ENCODE peak calls at places on chromosome 13, in four cellular contexts. One of them, this sample, is unnamed.

GRCh38 chr13:24381539-24382265 is 72.3 kb downstream of the C1QTNF9 start:
- ATAC-seq in heart right ventricle: no peak
- ATAC-seq in DND-41: no peak
- ATAC-seq in CD4-positive, CD25-positive, alpha-beta regulatory T cell: no peak
- ATAC-seq in this sample: peak

GRCh38 chr13:106484755-106485193 is 50.7 kb downstream of the EFNB2 start:
- ATAC-seq in heart right ventricle: peak
- ATAC-seq in DND-41: no peak
- ATAC-seq in CD4-positive, CD25-positive, alpha-beta regulatory T cell: no peak
- ATAC-seq in this sample: no peak

GRCh38 chr13:97781891-97782305 is 171.6 kb upstream of the IPO5 start:
- ATAC-seq in heart right ventricle: no peak
- ATAC-seq in DND-41: no peak
- ATAC-seq in CD4-positive, CD25-positive, alpha-beta regulatory T cell: no peak
- ATAC-seq in this sample: no peak

GRCh38 chr13:105984236-105984635 is 551.2 kb downstream of the EFNB2 start:
- ATAC-seq in heart right ventricle: no peak
- ATAC-seq in DND-41: no peak
- ATAC-seq in CD4-positive, CD25-positive, alpha-beta regulatory T cell: no peak
- ATAC-seq in this sample: no peak

GRCh38 chr13:27038323-27038722 is 133.3 kb downstream of the USP12 start:
- ATAC-seq in heart right ventricle: no peak
- ATAC-seq in DND-41: no peak
- ATAC-seq in CD4-positive, CD25-positive, alpha-beta regulatory T cell: no peak
- ATAC-seq in this sample: no peak

GRCh38 chr13:67374391-67374790 is 144.3 kb upstream of the PCDH9 start:
- ATAC-seq in heart right ventricle: no peak
- ATAC-seq in DND-41: no peak
- ATAC-seq in CD4-positive, CD25-positive, alpha-beta regulatory T cell: no peak
- ATAC-seq in this sample: no peak

GRCh38 chr13:45034342-45034741 is 45.0 kb downstream of the GPALPP1 start:
- ATAC-seq in heart right ventricle: no peak
- ATAC-seq in DND-41: no peak
- ATAC-seq in CD4-positive, CD25-positive, alpha-beta regulatory T cell: no peak
- ATAC-seq in this sample: no peak

GRCh38 chr13:114024603-114025431 is 50.9 kb upstream of the C13orf46 start:
- ATAC-seq in heart right ventricle: no peak
- ATAC-seq in DND-41: no peak
- ATAC-seq in CD4-positive, CD25-positive, alpha-beta regulatory T cell: peak
- ATAC-seq in this sample: peak

GRCh38 chr13:89746554-89746953 is 1600.9 kb upstream of the MIR17HG start:
- ATAC-seq in heart right ventricle: no peak
- ATAC-seq in DND-41: no peak
- ATAC-seq in CD4-positive, CD25-positive, alpha-beta regulatory T cell: no peak
- ATAC-seq in this sample: no peak

GRCh38 chr13:97621631-97622030 is 187.7 kb downstream of the RAP2A start:
- ATAC-seq in heart right ventricle: no peak
- ATAC-seq in DND-41: no peak
- ATAC-seq in CD4-positive, CD25-positive, alpha-beta regulatory T cell: no peak
- ATAC-seq in this sample: peak

GRCh38 chr13:29902632-29903305 is 52.4 kb upstream of the UBL3 start:
- ATAC-seq in heart right ventricle: no peak
- ATAC-seq in DND-41: no peak
- ATAC-seq in CD4-positive, CD25-positive, alpha-beta regulatory T cell: no peak
- ATAC-seq in this sample: no peak

GRCh38 chr13:31045621-31046081 is 113.2 kb downstream of the TEX26 start:
- ATAC-seq in heart right ventricle: peak
- ATAC-seq in DND-41: peak
- ATAC-seq in CD4-positive, CD25-positive, alpha-beta regulatory T cell: peak
- ATAC-seq in this sample: peak

GRCh38 chr13:97344250-97345175 is 89.5 kb upstream of the RAP2A start:
- ATAC-seq in heart right ventricle: peak
- ATAC-seq in DND-41: peak
- ATAC-seq in CD4-positive, CD25-positive, alpha-beta regulatory T cell: no peak
- ATAC-seq in this sample: peak

GRCh38 chr13:62512194-62513141 is 1096.8 kb upstream of the PCDH20 start:
- ATAC-seq in heart right ventricle: no peak
- ATAC-seq in DND-41: peak
- ATAC-seq in CD4-positive, CD25-positive, alpha-beta regulatory T cell: no peak
- ATAC-seq in this sample: peak

GRCh38 chr13:106596287-106596937 is 28.5 kb upstream of the ARGLU1 start:
- ATAC-seq in heart right ventricle: peak
- ATAC-seq in DND-41: no peak
- ATAC-seq in CD4-positive, CD25-positive, alpha-beta regulatory T cell: no peak
- ATAC-seq in this sample: no peak

GRCh38 chr13:66159526-66159925 is 1070.6 kb downstream of the PCDH9 start:
- ATAC-seq in heart right ventricle: no peak
- ATAC-seq in DND-41: no peak
- ATAC-seq in CD4-positive, CD25-positive, alpha-beta regulatory T cell: no peak
- ATAC-seq in this sample: peak

GRCh38 chr13:42055500-42056085 is 7.1 kb downstream of the DGKH start:
- ATAC-seq in heart right ventricle: peak
- ATAC-seq in DND-41: no peak
- ATAC-seq in CD4-positive, CD25-positive, alpha-beta regulatory T cell: no peak
- ATAC-seq in this sample: no peak